ENCODE peak calls at places on chromosome 4, in five cellular contexts. X is keratinocyte, M is HuH-7, B is ELR, O is cardiac fibroblast. U is an unnamed sample.

GRCh38 chr4:53804719-53805118 is 213.4 kb upstream of the LNX1 start:
- DNase-seq in M (peak), O (peak), X (no peak), B (peak), U (no peak)

GRCh38 chr4:94127707-94128328 is 79.8 kb upstream of the SMARCAD1 start:
- DNase-seq in M (peak), B (peak), X (no peak), O (peak), U (no peak)

GRCh38 chr4:112807083-112807482 is 170.1 kb downstream of the LARP7 start:
- DNase-seq in O (no peak), X (no peak), B (no peak), M (no peak), U (no peak)

GRCh38 chr4:159006202-159006601 is 96.7 kb upstream of the RAPGEF2 start:
- DNase-seq in M (peak), B (peak), O (no peak), X (no peak), U (peak)

GRCh38 chr4:27397886-27398285 is 537.2 kb downstream of the STIM2 start:
- DNase-seq in X (no peak), B (peak), M (no peak), O (peak), U (peak)

GRCh38 chr4:41505161-41505653 is 32.8 kb upstream of the LIMCH1 start:
- DNase-seq in B (peak), X (no peak), O (peak), M (no peak), U (no peak)

GRCh38 chr4:7763788-7764187 is 175.9 kb downstream of the AFAP1 start:
- DNase-seq in O (no peak), M (no peak), B (peak), X (no peak), U (no peak)

GRCh38 chr4:175238827-175239517 is 320.8 kb downstream of the ADAM29 start:
- DNase-seq in M (no peak), O (no peak), X (no peak), B (peak), U (no peak)

GRCh38 chr4:123298798-123299197 is 97.8 kb upstream of the SPRY1 start:
- DNase-seq in M (no peak), X (no peak), B (peak), O (no peak), U (no peak)

GRCh38 chr4:142473218-142473959 is 372.7 kb downstream of the INPP4B start:
- DNase-seq in M (no peak), X (no peak), B (no peak), O (no peak), U (peak)

GRCh38 chr4:98181815-98182214 is 38.5 kb upstream of the STPG2 start:
- DNase-seq in O (peak), X (no peak), B (peak), M (no peak), U (peak)

GRCh38 chr4:53854991-53855885 is 209.2 kb downstream of the CHIC2 start:
- DNase-seq in M (no peak), O (peak), X (no peak), B (peak), U (peak)

GRCh38 chr4:55561884-55562283 is 15.2 kb upstream of the CLOCK start:
- DNase-seq in B (no peak), O (no peak), M (no peak), X (no peak), U (no peak)

GRCh38 chr4:94452476-94453300 is 946 bp downstream of the PDLIM5 start:
- DNase-seq in O (peak), B (peak), X (no peak), M (no peak), U (no peak)

GRCh38 chr4:48042979-48043461 is 26.4 kb downstream of the NIPAL1 start:
- DNase-seq in M (peak), X (no peak), O (no peak), B (no peak), U (no peak)

GRCh38 chr4:83603130-83603529 is 67.2 kb downstream of the GPAT3 start:
- DNase-seq in B (no peak), X (no peak), M (no peak), O (no peak), U (no peak)

GRCh38 chr4:10007436-10007740 is 13.9 kb downstream of the SLC2A9 start:
- DNase-seq in O (no peak), X (no peak), B (no peak), M (no peak), U (no peak)

GRCh38 chr4:845836-846251 is 19.9 kb upstream of the CPLX1 start:
- DNase-seq in O (peak), X (no peak), B (no peak), M (no peak), U (no peak)

GRCh38 chr4:110361921-110362320 is 114.0 kb upstream of the ENPEP start:
- DNase-seq in O (peak), M (no peak), X (no peak), B (peak), U (peak)

GRCh38 chr4:1784789-1785591 is 8.1 kb upstream of the FGFR3 start:
- DNase-seq in B (no peak), M (no peak), X (no peak), O (peak), U (no peak)

GRCh38 chr4:7179158-7179557 is 13.2 kb upstream of the SORCS2 start:
- DNase-seq in M (no peak), O (no peak), B (no peak), X (no peak), U (no peak)

GRCh38 chr4:7540216-7540615 is 105.5 kb upstream of the PSAPL1 start:
- DNase-seq in O (no peak), B (peak), X (no peak), M (no peak), U (no peak)

GRCh38 chr4:8176547-8177399 is 18.2 kb upstream of the ABLIM2 start:
- DNase-seq in X (no peak), M (peak), B (peak), O (peak), U (no peak)

GRCh38 chr4:114921191-114921590 is 192.2 kb downstream of the NDST4 start:
- DNase-seq in O (no peak), X (no peak), M (no peak), B (no peak), U (no peak)

GRCh38 chr4:8346838-8347605 is 77.5 kb downstream of the HTRA3 start:
- DNase-seq in M (no peak), B (no peak), O (no peak), X (no peak), U (no peak)

GRCh38 chr4:52869196-52869595 is 7.1 kb downstream of the RASL11B start:
- DNase-seq in X (no peak), B (no peak), M (no peak), O (peak), U (no peak)

GRCh38 chr4:86675548-86675947 is 81.4 kb downstream of the PTPN13 start:
- DNase-seq in X (no peak), M (no peak), B (no peak), O (no peak), U (no peak)

GRCh38 chr4:95898226-95898625 is 58.3 kb downstream of the PDHA2 start:
- DNase-seq in B (no peak), X (no peak), M (no peak), O (no peak), U (no peak)

GRCh38 chr4:27010334-27010940 is 149.8 kb downstream of the STIM2 start:
- DNase-seq in O (peak), B (peak), X (no peak), M (peak), U (no peak)